ENCODE peak calls at places on chromosomes 6 and 20, in four cellular contexts. One of them, this sample, is unnamed.

GRCh38 chr6:169266261-169266660 is 12.6 kb upstream of the THBS2 start:
- DNase-seq in AG09309: no peak
- DNase-seq in psoas muscle: no peak
- DNase-seq in GM13977: no peak
- DNase-seq in this sample: no peak

GRCh38 chr6:138643210-138643609 is 130.4 kb upstream of the CCDC28A start:
- DNase-seq in GM13977: no peak
- DNase-seq in AG09309: no peak
- DNase-seq in psoas muscle: no peak
- DNase-seq in this sample: no peak

GRCh38 chr6:108170607-108171290 is 4.9 kb downstream of the NR2E1 start:
- DNase-seq in AG09309: no peak
- DNase-seq in psoas muscle: no peak
- DNase-seq in GM13977: no peak
- DNase-seq in this sample: no peak

GRCh38 chr20:10679269-10679668 is 5.5 kb upstream of the JAG1 start:
- DNase-seq in psoas muscle: no peak
- DNase-seq in AG09309: no peak
- DNase-seq in GM13977: no peak
- DNase-seq in this sample: no peak

GRCh38 chr6:122869437-122870024 is 80.5 kb downstream of the SMPDL3A start:
- DNase-seq in GM13977: peak
- DNase-seq in AG09309: no peak
- DNase-seq in psoas muscle: no peak
- DNase-seq in this sample: peak

GRCh38 chr20:24495266-24495665 is 25.8 kb downstream of the SYNDIG1 start:
- DNase-seq in AG09309: no peak
- DNase-seq in GM13977: no peak
- DNase-seq in psoas muscle: no peak
- DNase-seq in this sample: no peak

GRCh38 chr6:2412731-2413130 is 167.3 kb upstream of the GMDS start:
- DNase-seq in AG09309: no peak
- DNase-seq in GM13977: no peak
- DNase-seq in psoas muscle: no peak
- DNase-seq in this sample: no peak

GRCh38 chr20:61699184-61700066 is 366.3 kb downstream of the TAF4 start:
- DNase-seq in GM13977: no peak
- DNase-seq in psoas muscle: no peak
- DNase-seq in AG09309: no peak
- DNase-seq in this sample: no peak

GRCh38 chr6:37021356-37022129 is 16.1 kb downstream of the FGD2 start:
- DNase-seq in AG09309: no peak
- DNase-seq in psoas muscle: no peak
- DNase-seq in GM13977: no peak
- DNase-seq in this sample: no peak

GRCh38 chr6:157845493-157846259 is 22.6 kb downstream of the SNX9 start:
- DNase-seq in psoas muscle: no peak
- DNase-seq in AG09309: no peak
- DNase-seq in GM13977: no peak
- DNase-seq in this sample: no peak

GRCh38 chr6:129209355-129209754 is 326.4 kb downstream of the LAMA2 start:
- DNase-seq in psoas muscle: no peak
- DNase-seq in AG09309: peak
- DNase-seq in GM13977: no peak
- DNase-seq in this sample: no peak

GRCh38 chr20:40274912-40275654 is 414.0 kb downstream of the MAFB start:
- DNase-seq in psoas muscle: no peak
- DNase-seq in AG09309: no peak
- DNase-seq in GM13977: no peak
- DNase-seq in this sample: no peak

GRCh38 chr6:67350729-67351128 is 1284.4 kb upstream of the ADGRB3 start:
- DNase-seq in AG09309: no peak
- DNase-seq in psoas muscle: no peak
- DNase-seq in GM13977: no peak
- DNase-seq in this sample: no peak

GRCh38 chr20:53963670-53964466 is 106.5 kb downstream of the BCAS1 start:
- DNase-seq in GM13977: no peak
- DNase-seq in psoas muscle: no peak
- DNase-seq in AG09309: no peak
- DNase-seq in this sample: no peak

GRCh38 chr6:108250240-108250866 is 10.5 kb downstream of the SNX3 start:
- DNase-seq in AG09309: no peak
- DNase-seq in psoas muscle: no peak
- DNase-seq in GM13977: no peak
- DNase-seq in this sample: no peak

GRCh38 chr6:71190809-71191208 is 97.8 kb upstream of the OGFRL1 start:
- DNase-seq in GM13977: no peak
- DNase-seq in AG09309: no peak
- DNase-seq in psoas muscle: no peak
- DNase-seq in this sample: no peak

GRCh38 chr6:149846321-149846720 is 17.8 kb downstream of the LRP11 start:
- DNase-seq in AG09309: no peak
- DNase-seq in psoas muscle: peak
- DNase-seq in GM13977: no peak
- DNase-seq in this sample: no peak

GRCh38 chr6:33620584-33621395 is at the start of gene ITPR3:
- DNase-seq in psoas muscle: peak
- DNase-seq in GM13977: peak
- DNase-seq in AG09309: peak
- DNase-seq in this sample: peak

GRCh38 chr6:1318036-1318435 is 6.1 kb downstream of the FOXQ1 start:
- DNase-seq in AG09309: no peak
- DNase-seq in GM13977: no peak
- DNase-seq in psoas muscle: no peak
- DNase-seq in this sample: no peak

GRCh38 chr20:59948828-59949720 is 8.9 kb downstream of the FAM217B start:
- DNase-seq in psoas muscle: no peak
- DNase-seq in GM13977: no peak
- DNase-seq in AG09309: peak
- DNase-seq in this sample: peak

GRCh38 chr6:89585156-89585555 is 53.4 kb downstream of the LYRM2 start:
- DNase-seq in AG09309: no peak
- DNase-seq in GM13977: no peak
- DNase-seq in psoas muscle: no peak
- DNase-seq in this sample: no peak

GRCh38 chr6:99353126-99353525 is 3.7 kb upstream of the FAXC start:
- DNase-seq in AG09309: no peak
- DNase-seq in GM13977: no peak
- DNase-seq in psoas muscle: no peak
- DNase-seq in this sample: no peak

GRCh38 chr20:48930035-48930434 is 8.5 kb downstream of the ARFGEF2 start:
- DNase-seq in GM13977: no peak
- DNase-seq in AG09309: no peak
- DNase-seq in psoas muscle: no peak
- DNase-seq in this sample: no peak

GRCh38 chr6:2396292-2396691 is 150.9 kb upstream of the GMDS start:
- DNase-seq in GM13977: no peak
- DNase-seq in psoas muscle: no peak
- DNase-seq in AG09309: no peak
- DNase-seq in this sample: no peak

GRCh38 chr20:10249822-10250221 is 31.2 kb downstream of the SNAP25 start:
- DNase-seq in AG09309: no peak
- DNase-seq in psoas muscle: no peak
- DNase-seq in GM13977: no peak
- DNase-seq in this sample: no peak

GRCh38 chr6:75103411-75103810 is 102.4 kb downstream of the COL12A1 start:
- DNase-seq in GM13977: no peak
- DNase-seq in psoas muscle: no peak
- DNase-seq in AG09309: no peak
- DNase-seq in this sample: no peak

GRCh38 chr6:146543940-146544661 is 468 bp downstream of the RAB32 start:
- DNase-seq in GM13977: no peak
- DNase-seq in psoas muscle: peak
- DNase-seq in AG09309: no peak
- DNase-seq in this sample: peak

GRCh38 chr20:54110041-54110440 is 39.6 kb upstream of the BCAS1 start:
- DNase-seq in AG09309: no peak
- DNase-seq in psoas muscle: no peak
- DNase-seq in GM13977: no peak
- DNase-seq in this sample: no peak

GRCh38 chr6:132968419-132968950 is 154.1 kb downstream of the RPS12 start:
- DNase-seq in GM13977: no peak
- DNase-seq in psoas muscle: no peak
- DNase-seq in AG09309: no peak
- DNase-seq in this sample: no peak
- TF ChIP-seq CTCF in GM13977: no peak
- TF ChIP-seq CTCF in psoas muscle: no peak
- TF ChIP-seq CTCF in AG09309: no peak
- TF ChIP-seq CTCF in this sample: no peak

DNA sequence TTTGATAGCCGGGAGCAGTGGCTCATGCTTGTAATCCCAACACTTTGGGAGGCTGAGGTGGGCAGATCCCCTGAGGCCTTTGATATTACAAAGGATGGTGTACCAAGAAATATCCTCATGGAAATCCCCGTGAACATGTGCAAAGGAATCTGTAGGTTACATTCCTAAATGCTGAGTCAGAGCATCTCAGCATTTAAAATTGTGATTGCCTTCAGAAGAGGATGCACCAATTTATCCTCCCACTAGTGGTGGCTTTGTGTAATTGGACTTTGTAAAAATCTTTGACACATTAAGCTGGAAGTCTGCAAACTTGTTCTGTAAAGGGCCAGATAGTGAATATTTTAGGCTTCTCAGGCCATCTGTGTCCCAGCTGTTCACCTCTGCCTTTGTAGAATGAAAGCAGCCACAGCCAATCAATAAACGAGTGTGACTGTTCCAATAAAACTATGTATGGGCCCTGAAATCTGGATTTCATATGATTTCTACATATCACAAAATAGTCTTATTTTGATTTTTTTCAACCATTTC is 11.8 kb downstream of the TMEM14B start:
- DNase-seq in GM13977: no peak
- DNase-seq in AG09309: peak
- DNase-seq in psoas muscle: no peak
- DNase-seq in this sample: no peak
- TF ChIP-seq CTCF in GM13977: peak
- TF ChIP-seq CTCF in AG09309: peak
- TF ChIP-seq CTCF in psoas muscle: peak
- TF ChIP-seq CTCF in this sample: peak

GRCh38 chr6:110378552-110378951 is 20.4 kb upstream of the METTL24 start:
- DNase-seq in psoas muscle: no peak
- DNase-seq in GM13977: no peak
- DNase-seq in AG09309: no peak
- DNase-seq in this sample: no peak
- TF ChIP-seq CTCF in psoas muscle: no peak
- TF ChIP-seq CTCF in GM13977: no peak
- TF ChIP-seq CTCF in AG09309: no peak
- TF ChIP-seq CTCF in this sample: no peak

GRCh38 chr6:7463785-7464184 is 74.2 kb downstream of the RIOK1 start:
- DNase-seq in GM13977: no peak
- DNase-seq in AG09309: no peak
- DNase-seq in psoas muscle: no peak
- DNase-seq in this sample: no peak
- TF ChIP-seq CTCF in GM13977: no peak
- TF ChIP-seq CTCF in AG09309: no peak
- TF ChIP-seq CTCF in psoas muscle: no peak
- TF ChIP-seq CTCF in this sample: no peak

GRCh38 chr20:33686008-33686983 is at the start of gene E2F1:
- DNase-seq in GM13977: peak
- DNase-seq in AG09309: no peak
- DNase-seq in psoas muscle: peak
- DNase-seq in this sample: peak
- TF ChIP-seq CTCF in GM13977: peak
- TF ChIP-seq CTCF in AG09309: peak
- TF ChIP-seq CTCF in psoas muscle: peak
- TF ChIP-seq CTCF in this sample: peak

GRCh38 chr6:105793132-105793531 is 293.0 kb upstream of the PRDM1 start:
- DNase-seq in GM13977: no peak
- DNase-seq in psoas muscle: no peak
- DNase-seq in AG09309: no peak
- DNase-seq in this sample: no peak

GRCh38 chr6:105789935-105790334 is 296.2 kb upstream of the PRDM1 start:
- DNase-seq in psoas muscle: no peak
- DNase-seq in GM13977: no peak
- DNase-seq in AG09309: no peak
- DNase-seq in this sample: no peak

GRCh38 chr6:105791569-105792318 is 294.4 kb upstream of the PRDM1 start:
- DNase-seq in GM13977: no peak
- DNase-seq in AG09309: no peak
- DNase-seq in psoas muscle: no peak
- DNase-seq in this sample: peak

GRCh38 chr6:105787747-105788146 is 298.4 kb upstream of the PRDM1 start:
- DNase-seq in GM13977: no peak
- DNase-seq in psoas muscle: no peak
- DNase-seq in AG09309: no peak
- DNase-seq in this sample: no peak

GRCh38 chr6:105790635-105791034 is 295.5 kb upstream of the PRDM1 start:
- DNase-seq in GM13977: no peak
- DNase-seq in AG09309: no peak
- DNase-seq in psoas muscle: no peak
- DNase-seq in this sample: no peak
- TF ChIP-seq CTCF in GM13977: no peak
- TF ChIP-seq CTCF in AG09309: no peak
- TF ChIP-seq CTCF in psoas muscle: no peak
- TF ChIP-seq CTCF in this sample: no peak

DNA sequence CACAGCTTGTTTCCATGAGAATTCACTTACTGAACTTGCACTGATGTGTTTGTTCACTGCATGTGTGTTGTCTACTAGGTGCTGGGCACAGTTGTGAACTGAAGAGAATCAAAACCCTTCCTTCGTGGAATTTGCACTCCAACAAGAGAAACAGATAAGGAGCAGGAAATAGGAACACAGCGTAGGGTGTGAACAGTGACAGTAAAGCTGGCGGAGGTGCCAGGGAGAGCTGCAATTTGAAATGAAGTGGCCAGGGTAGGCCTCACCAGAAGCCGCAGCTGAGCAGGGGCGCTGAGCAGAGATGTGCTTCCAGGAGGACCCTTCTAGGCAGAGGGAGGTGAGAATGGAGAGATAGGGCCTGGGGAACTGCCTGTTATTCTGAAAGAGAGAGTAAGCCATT is 114.9 kb upstream of the AFDN start:
- DNase-seq in GM13977: no peak
- DNase-seq in AG09309: no peak
- DNase-seq in psoas muscle: no peak
- DNase-seq in this sample: no peak
- TF ChIP-seq CTCF in GM13977: no peak
- TF ChIP-seq CTCF in AG09309: no peak
- TF ChIP-seq CTCF in psoas muscle: no peak
- TF ChIP-seq CTCF in this sample: no peak

DNA sequence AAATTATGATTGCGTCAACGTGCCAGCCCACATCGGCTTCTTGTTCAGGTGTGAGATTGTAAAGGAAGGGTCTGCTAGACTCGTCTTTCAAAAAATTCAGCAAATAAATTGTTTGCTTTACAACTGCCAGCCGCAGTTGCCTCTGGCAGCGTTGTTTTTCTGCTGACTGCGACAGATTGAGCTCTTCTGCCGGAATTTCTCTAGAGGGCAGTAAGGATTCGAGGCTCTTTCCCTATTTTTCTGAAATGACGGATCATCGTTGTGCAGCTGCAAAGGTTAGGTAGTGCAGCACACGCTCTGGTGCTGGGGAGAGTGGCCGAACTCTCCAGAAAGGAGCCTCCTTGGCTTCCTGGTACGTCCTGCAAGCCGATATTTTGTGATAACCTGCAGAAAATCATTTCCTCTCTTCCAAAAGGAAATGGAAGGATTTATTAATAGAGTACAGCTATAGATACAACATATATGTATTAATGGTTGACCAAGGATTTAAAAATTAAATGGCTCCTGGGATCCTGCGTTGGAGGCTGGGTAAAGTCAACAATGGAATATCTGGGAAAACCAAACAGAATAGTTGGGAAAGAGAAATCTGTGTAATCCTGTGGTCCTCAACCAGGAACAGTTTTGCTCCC is 121.9 kb upstream of the ZFP64 start:
- DNase-seq in AG09309: no peak
- DNase-seq in psoas muscle: no peak
- DNase-seq in GM13977: no peak
- DNase-seq in this sample: no peak
- TF ChIP-seq CTCF in AG09309: peak
- TF ChIP-seq CTCF in psoas muscle: peak
- TF ChIP-seq CTCF in GM13977: no peak
- TF ChIP-seq CTCF in this sample: no peak